ENCODE peak calls at places on chromosomes 1 and 21, in seven cellular contexts. M is mesendoderm, S is IMR-90, D is neuronal stem cell, K is mesenchymal stem cell, H is H9, X is trophoblast cell. E is an unnamed sample.

GRCh38 chr1:229403573-229403972 is 30.3 kb downstream of the ACTA1 start:
- DNase-seq in M (no peak), S (no peak), D (no peak), K (no peak), H (no peak), X (no peak), E (no peak)

GRCh38 chr21:17818158-17819113 is 720 bp downstream of the C21orf91 start:
- DNase-seq in M (peak), S (peak), D (peak), K (peak), H (peak), X (peak), E (no peak)

GRCh38 chr1:73813726-73814125 is 384.2 kb downstream of the LRRIQ3 start:
- DNase-seq in M (no peak), S (no peak), D (no peak), K (no peak), H (no peak), X (no peak), E (no peak)

GRCh38 chr1:162470216-162470615 is 27.4 kb upstream of the UHMK1 start:
- DNase-seq in M (no peak), S (no peak), D (no peak), K (no peak), H (no peak), X (peak), E (no peak)

GRCh38 chr1:108082006-108082405 is 117.0 kb upstream of the VAV3 start:
- DNase-seq in M (peak), S (no peak), D (no peak), K (no peak), H (no peak), X (peak), E (no peak)

GRCh38 chr1:234315588-234315987 is 57.7 kb upstream of the COA6 start:
- DNase-seq in M (no peak), S (no peak), D (no peak), K (no peak), H (no peak), X (no peak), E (no peak)

GRCh38 chr1:77398115-77398514 is 116.3 kb downstream of the AK5 start:
- DNase-seq in M (no peak), S (no peak), D (no peak), K (no peak), H (no peak), X (no peak), E (no peak)

GRCh38 chr1:164743991-164744390 is 185.0 kb downstream of the PBX1 start:
- DNase-seq in M (no peak), S (peak), D (no peak), K (no peak), H (no peak), X (no peak), E (no peak)

GRCh38 chr1:110242731-110243130 is 32.6 kb downstream of the KCNC4 start:
- DNase-seq in M (no peak), S (no peak), D (no peak), K (no peak), H (no peak), X (no peak), E (no peak)

GRCh38 chr1:43373034-43373940 is 5.5 kb upstream of the ELOVL1 start:
- DNase-seq in M (no peak), S (peak), D (no peak), K (peak), H (no peak), X (peak), E (no peak)

GRCh38 chr1:59331686-59332085 is 34.8 kb downstream of the FGGY start:
- DNase-seq in M (no peak), S (no peak), D (no peak), K (no peak), H (no peak), X (peak), E (no peak)

GRCh38 chr1:117403597-117403996 is 36.3 kb downstream of the MAN1A2 start:
- DNase-seq in M (no peak), S (no peak), D (no peak), K (no peak), H (no peak), X (no peak), E (no peak)

GRCh38 chr1:117396636-117397035 is 29.4 kb downstream of the MAN1A2 start:
- DNase-seq in M (no peak), S (no peak), D (no peak), K (no peak), H (no peak), X (no peak), E (no peak)

GRCh38 chr1:117401761-117402160 is 34.5 kb downstream of the MAN1A2 start:
- DNase-seq in M (no peak), S (no peak), D (no peak), K (peak), H (no peak), X (no peak), E (no peak)

GRCh38 chr1:117396074-117396473 is 28.8 kb downstream of the MAN1A2 start:
- DNase-seq in M (no peak), S (no peak), D (no peak), K (no peak), H (no peak), X (no peak), E (no peak)

GRCh38 chr1:117398957-117399356 is 31.7 kb downstream of the MAN1A2 start:
- DNase-seq in M (no peak), S (no peak), D (no peak), K (no peak), H (no peak), X (no peak), E (no peak)
- H4K8ac ChIP-seq in M (no peak), S (no peak), D (no peak), K (no peak), H (no peak), X (no peak), E (no peak)

GRCh38 chr1:49527606-49528305 is 496.0 kb downstream of the AGBL4 start:
- DNase-seq in M (no peak), S (no peak), D (no peak), K (no peak), H (no peak), X (no peak), E (no peak)

GRCh38 chr1:49526672-49527071 is 497.1 kb downstream of the AGBL4 start:
- DNase-seq in M (no peak), S (no peak), D (no peak), K (no peak), H (no peak), X (no peak), E (no peak)

DNA sequence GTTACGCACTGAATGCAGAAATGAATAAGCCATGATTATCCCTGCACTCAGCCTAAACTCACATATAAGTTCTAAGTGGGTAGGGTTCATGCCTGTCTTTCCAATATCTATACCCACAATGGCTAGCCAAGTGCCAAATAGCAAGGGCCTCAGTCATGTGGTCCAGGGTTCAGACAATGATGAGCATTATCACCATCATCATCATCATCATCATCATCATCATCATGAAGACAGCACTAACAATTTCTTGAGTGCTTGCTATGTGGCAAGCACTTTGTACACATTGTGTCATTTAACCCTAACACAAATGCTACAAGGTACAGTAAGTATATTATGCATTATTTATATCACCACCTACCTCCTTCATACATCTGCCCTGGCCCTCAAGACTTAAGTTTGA is 500.0 kb downstream of the AGBL4 start:
- DNase-seq in M (no peak), S (no peak), D (no peak), K (no peak), H (no peak), X (no peak), E (no peak)
- H4K8ac ChIP-seq in M (no peak), S (no peak), D (no peak), K (no peak), H (no peak), X (no peak), E (no peak)

GRCh38 chr1:240117202-240117769 is 25.6 kb downstream of the FMN2 start:
- DNase-seq in M (no peak), S (no peak), D (no peak), K (no peak), H (no peak), X (no peak), E (no peak)
- H4K8ac ChIP-seq in M (no peak), S (no peak), D (no peak), K (no peak), H (no peak), X (no peak), E (no peak)

GRCh38 chr1:235549361-235550139 is 45.3 kb upstream of the B3GALNT2 start:
- DNase-seq in M (no peak), S (no peak), D (no peak), K (no peak), H (no peak), X (no peak), E (no peak)

GRCh38 chr1:235545294-235545930 is 41.2 kb upstream of the B3GALNT2 start:
- DNase-seq in M (no peak), S (no peak), D (no peak), K (no peak), H (no peak), X (peak), E (no peak)
- H4K8ac ChIP-seq in M (no peak), S (no peak), D (no peak), K (no peak), H (no peak), X (no peak), E (no peak)

E was measured in H1.